ENCODE peak calls at places on chromosomes 3 and 15, in six cellular contexts. M is IMR-90, T is H9, W is mesenchymal stem cell, U is neuronal stem cell, H is H1. O is an unnamed sample.

GRCh38 chr3:11155341-11156025 is 1.2 kb downstream of the HRH1 start:
- DNase-seq in W (peak; percentile 79), H (peak; percentile 76), T (peak; percentile 87), M (peak; percentile 89), U (peak; percentile 52), O (peak; percentile 43)

GRCh38 chr3:56839784-56840724 is 38.3 kb upstream of the ARHGEF3 start:
- DNase-seq in W (peak; percentile 95), M (peak; percentile 87), U (no peak), T (no peak), H (no peak), O (peak; percentile 46)

GRCh38 chr3:177676947-177677587 is 479.8 kb upstream of the TBL1XR1 start:
- DNase-seq in T (no peak), W (no peak), M (no peak), U (no peak), H (no peak), O (no peak)

GRCh38 chr15:100350434-100351226 is 8.9 kb upstream of the ADAMTS17 start:
- DNase-seq in M (peak; percentile 55), T (no peak), W (peak; percentile 15), U (no peak), H (no peak), O (no peak)

GRCh38 chr3:87082806-87083440 is 92.0 kb upstream of the VGLL3 start:
- DNase-seq in T (peak; percentile 29), U (peak; percentile 43), M (peak; percentile 75), W (peak; percentile 69), H (peak; percentile 45), O (peak; percentile 85)

GRCh38 chr3:103308921-103309320 is 874.1 kb downstream of the ZPLD1 start:
- DNase-seq in H (no peak), W (no peak), M (no peak), U (no peak), T (peak; percentile 37), O (no peak)

GRCh38 chr3:109356442-109357155 is 19.3 kb upstream of the DPPA4 start:
- DNase-seq in W (no peak), H (no peak), U (no peak), T (no peak), M (no peak), O (no peak)

GRCh38 chr15:90315276-90315982 is 36.7 kb upstream of the ZNF774 start:
- DNase-seq in M (peak; percentile 56), W (peak; percentile 84), T (no peak), U (no peak), H (peak; percentile 29), O (peak; percentile 50)

GRCh38 chr3:107199962-107200465 is 177.2 kb upstream of the CCDC54 start:
- DNase-seq in U (no peak), H (no peak), W (no peak), M (no peak), T (no peak), O (no peak)

GRCh38 chr3:38031022-38031994 is 1.9 kb upstream of the PLCD1 start:
- DNase-seq in M (no peak), T (no peak), H (no peak), W (no peak), U (no peak), O (no peak)

GRCh38 chr3:69116897-69117296 is 5.5 kb downstream of the LMOD3 start:
- DNase-seq in U (no peak), H (no peak), M (no peak), W (no peak), T (no peak), O (no peak)

GRCh38 chr3:110174908-110175307 is 837.6 kb upstream of the DPPA4 start:
- DNase-seq in W (no peak), U (no peak), M (peak; percentile 47), H (no peak), T (no peak), O (no peak)

GRCh38 chr3:53267766-53268165 is 11.9 kb upstream of the TKT start:
- DNase-seq in U (no peak), H (no peak), T (no peak), W (no peak), M (no peak), O (no peak)

GRCh38 chr3:53274938-53275666 is 19.3 kb upstream of the TKT start:
- DNase-seq in W (no peak), H (no peak), U (no peak), M (no peak), T (no peak), O (no peak)

GRCh38 chr3:53278667-53279066 is 22.8 kb upstream of the TKT start:
- DNase-seq in T (no peak), M (no peak), W (no peak), U (no peak), H (no peak), O (no peak)

GRCh38 chr3:53269888-53270880 is 14.4 kb upstream of the TKT start:
- DNase-seq in H (peak; percentile 74), W (peak; percentile 99), T (peak; percentile 95), U (peak; percentile 66), M (peak; percentile 98), O (peak; percentile 97)

DNA sequence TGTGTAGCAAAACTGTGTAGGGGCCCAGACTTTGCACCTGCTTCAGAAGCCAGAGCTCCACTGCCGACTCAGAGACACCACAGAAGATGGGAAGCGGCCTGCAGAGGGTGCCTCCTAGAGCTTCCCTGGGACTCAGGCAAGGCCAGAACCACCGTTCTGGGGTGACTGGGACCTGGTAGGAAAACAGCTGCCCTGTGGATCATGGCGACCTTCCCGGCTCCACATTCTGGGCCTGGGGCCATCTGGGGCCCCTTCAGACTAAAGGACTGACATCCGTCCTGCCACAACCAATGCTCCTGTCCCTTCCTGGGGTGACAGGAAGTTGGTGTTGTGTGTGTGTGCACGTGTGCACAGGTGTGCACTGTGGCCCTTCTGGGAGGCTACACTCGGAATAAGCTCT is 17.4 kb upstream of the TKT start:
- DNase-seq in H (no peak), M (no peak), U (no peak), T (no peak), W (no peak), O (no peak)
- H3K4ac ChIP-seq in H (no peak overlapping the region), M (no peak overlapping the region), U (no peak overlapping the region), T (no peak overlapping the region), W (peak overlapping the region; percentile 21), O (peak overlapping the region; percentile 34)

GRCh38 chr3:49512791-49513355 is 41.4 kb upstream of the BSN start:
- DNase-seq in W (no peak), U (no peak), M (no peak), H (no peak), T (no peak), O (peak; percentile 96)

GRCh38 chr3:49513494-49514179 is 40.6 kb upstream of the BSN start:
- DNase-seq in H (no peak), U (no peak), W (no peak), M (no peak), T (no peak), O (no peak)

GRCh38 chr3:49509028-49509561 is 39.0 kb downstream of the DAG1 start:
- DNase-seq in H (no peak), T (no peak), U (no peak), W (no peak), M (no peak), O (no peak)

DNA sequence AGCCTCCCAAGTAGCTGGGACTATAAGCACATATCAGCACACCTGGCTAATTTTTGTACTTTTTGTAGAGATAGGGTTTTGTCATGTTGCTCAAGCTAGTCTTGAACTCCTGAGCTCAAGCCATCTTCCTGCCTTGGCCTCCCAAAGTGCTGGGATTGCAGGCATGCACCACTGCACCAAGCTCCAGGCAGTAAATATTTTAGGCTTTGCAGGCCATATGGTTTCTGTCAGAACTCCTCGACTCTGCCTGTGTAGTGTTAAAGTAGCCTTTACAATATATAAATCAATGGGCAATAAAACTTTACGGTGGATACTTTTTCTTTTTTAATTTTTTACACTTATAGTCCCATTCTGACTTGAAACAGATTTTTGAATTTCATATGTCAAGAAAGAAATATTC is 41.6 kb downstream of the DAG1 start:
- DNase-seq in U (no peak), H (no peak), T (no peak), M (no peak), W (no peak), O (no peak)
- H2AFZ ChIP-seq in U (no peak overlapping the region), H (no peak overlapping the region), T (no peak overlapping the region), M (no peak overlapping the region), W (no peak overlapping the region), O (no peak overlapping the region)

GRCh38 chr3:21502631-21503030 is 248.4 kb downstream of the ZNF385D start:
- DNase-seq in W (no peak), U (peak; percentile 1), T (no peak), H (no peak), M (no peak), O (peak; percentile 27)
- H3K4ac ChIP-seq in W (no peak overlapping the region), U (no peak overlapping the region), T (no peak overlapping the region), H (no peak overlapping the region), M (no peak overlapping the region), O (no peak overlapping the region)

GRCh38 chr15:62756995-62757360 is 285.6 kb upstream of the TPM1 start:
- DNase-seq in M (no peak), U (no peak), W (no peak), H (no peak), T (no peak), O (no peak)

GRCh38 chr15:62757535-62757934 is 285.0 kb upstream of the TPM1 start:
- DNase-seq in U (no peak), T (no peak), H (no peak), M (no peak), W (no peak), O (no peak)

GRCh38 chr15:62760506-62760905 is 282.0 kb upstream of the TPM1 start:
- DNase-seq in H (no peak), M (no peak), W (no peak), T (no peak), U (no peak), O (no peak)

GRCh38 chr15:62758126-62758951 is 284.2 kb upstream of the TPM1 start:
- DNase-seq in U (peak; percentile 44), T (no peak), H (no peak), W (peak; percentile 51), M (peak; percentile 90), O (peak; percentile 22)

DNA sequence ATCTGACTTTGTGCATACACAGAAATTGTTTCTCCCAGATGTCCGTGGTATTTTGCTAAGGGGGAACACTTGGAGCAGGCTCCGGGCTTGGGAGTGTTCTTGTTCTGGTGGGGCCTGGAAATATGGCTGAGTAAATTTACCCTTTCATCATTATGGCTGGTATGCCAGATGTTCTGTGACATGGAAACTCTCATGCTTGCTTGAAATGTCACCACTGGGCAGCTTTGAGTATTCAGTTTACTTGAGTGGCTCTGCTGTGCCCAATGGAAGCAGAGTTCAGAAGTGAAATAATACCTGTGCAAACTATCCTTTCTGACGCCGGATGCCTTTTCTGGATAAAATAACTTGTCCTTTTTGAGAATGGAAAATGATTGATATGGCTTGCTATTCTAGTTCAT is 283.6 kb upstream of the TPM1 start:
- DNase-seq in H (no peak), U (no peak), M (no peak), T (no peak), W (no peak), O (no peak)
- H2AFZ ChIP-seq in H (no peak overlapping the region), U (no peak overlapping the region), M (no peak overlapping the region), T (no peak overlapping the region), W (no peak overlapping the region), O (no peak overlapping the region)

DNA sequence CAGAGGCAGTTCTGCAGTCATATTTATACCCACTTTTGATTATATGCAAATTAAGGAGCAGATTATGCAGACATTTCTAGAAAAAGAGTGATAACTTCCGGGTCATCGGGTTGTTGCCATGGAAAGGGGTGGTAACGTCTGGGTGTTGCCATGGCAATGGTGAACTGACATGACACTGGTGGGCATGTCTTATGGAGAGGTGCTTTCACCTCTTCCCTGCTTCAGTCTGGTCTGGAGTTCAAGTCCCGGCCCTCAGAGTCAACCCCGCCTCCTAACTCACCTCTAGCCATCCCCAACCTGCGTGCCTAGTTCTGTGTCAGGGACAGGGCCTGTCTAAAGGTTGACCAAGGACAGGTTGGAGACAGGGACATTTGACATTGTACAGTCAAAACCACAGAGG is 95.9 kb downstream of the LSM3 start:
- DNase-seq in T (no peak), W (peak; percentile 10), U (no peak), H (no peak), M (no peak), O (no peak)
- H3K4ac ChIP-seq in T (no peak overlapping the region), W (no peak overlapping the region), U (no peak overlapping the region), H (peak overlapping the region; percentile 6), M (no peak overlapping the region), O (no peak overlapping the region)

GRCh38 chr15:78671626-78672211 is 30.7 kb upstream of the CHRNB4 start:
- DNase-seq in H (peak; percentile 60), M (no peak), T (peak; percentile 70), W (no peak), U (no peak), O (no peak)
- H2AFZ ChIP-seq in H (no peak overlapping the region), M (no peak overlapping the region), T (no peak overlapping the region), W (no peak overlapping the region), U (peak overlapping the region; percentile 56), O (no peak overlapping the region)